ENCODE peak calls at places on chromosomes 13 and 19, in five cellular contexts. I, K, O, Y and D are unnamed samples.

GRCh38 chr13:46553886-46554855 is 1.2 kb downstream of the LRCH1 start:
- DNase-seq in O (peak), I (peak), K (peak), Y (peak), D (peak)

GRCh38 chr19:35669974-35670373 is 3.7 kb downstream of the UPK1A start:
- DNase-seq in K (no peak), Y (no peak), O (no peak), I (no peak), D (no peak)

GRCh38 chr19:55679343-55680257 is 4.6 kb downstream of the EPN1 start:
- DNase-seq in K (no peak), I (no peak), O (no peak), Y (no peak), D (no peak)

GRCh38 chr13:52925775-52926285 is 77.4 kb upstream of the PCDH8 start:
- DNase-seq in I (no peak), K (no peak), Y (no peak), O (no peak), D (no peak)

GRCh38 chr19:8321760-8322637 is 703 bp downstream of the RPS28 start:
- DNase-seq in I (no peak), O (no peak), K (peak), Y (no peak), D (peak)

GRCh38 chr13:101523732-101524131 is 71.3 kb downstream of the ITGBL1 start:
- DNase-seq in I (no peak), Y (no peak), K (no peak), O (peak), D (no peak)

GRCh38 chr13:30634838-30635237 is 17.1 kb downstream of the USPL1 start:
- DNase-seq in Y (no peak), I (no peak), K (no peak), O (no peak), D (no peak)

GRCh38 chr19:670609-671075 is 5.5 kb upstream of the FSTL3 start:
- DNase-seq in I (peak), O (no peak), K (no peak), Y (peak), D (no peak)

GRCh38 chr19:1754651-1755466 is 1.6 kb downstream of the ONECUT3 start:
- DNase-seq in O (no peak), I (peak), K (peak), Y (no peak), D (no peak)

GRCh38 chr13:87972568-87972967 is 301.4 kb downstream of the SLITRK5 start:
- DNase-seq in O (no peak), K (no peak), Y (no peak), I (no peak), D (no peak)

GRCh38 chr13:98921786-98922185 is 56.1 kb downstream of the DOCK9 start:
- DNase-seq in Y (no peak), I (no peak), O (no peak), K (no peak), D (no peak)

GRCh38 chr13:99355267-99356215 is 48.3 kb upstream of the GPR183 start:
- DNase-seq in O (no peak), I (no peak), K (no peak), Y (no peak), D (no peak)

GRCh38 chr13:46738055-46738454 is 58.9 kb downstream of the ESD start:
- DNase-seq in K (no peak), I (no peak), O (no peak), Y (no peak), D (no peak)

GRCh38 chr19:34996978-34997640 is 3.0 kb upstream of the GRAMD1A start:
- DNase-seq in Y (peak), I (no peak), K (no peak), O (peak), D (peak)

GRCh38 chr13:76837811-76838210 is 48.4 kb downstream of the KCTD12 start:
- DNase-seq in O (no peak), I (no peak), K (no peak), Y (no peak), D (no peak)

GRCh38 chr19:45483033-45483432 is 13.8 kb downstream of the RTN2 start:
- DNase-seq in Y (no peak), I (no peak), O (no peak), K (no peak), D (no peak)

GRCh38 chr19:3867971-3868769 is 668 bp downstream of the ZFR2 start:
- DNase-seq in Y (no peak), I (no peak), K (no peak), O (no peak), D (no peak)

GRCh38 chr13:49733181-49733951 is 42.1 kb upstream of the EBPL start:
- DNase-seq in K (no peak), Y (peak), O (peak), I (no peak), D (peak)

GRCh38 chr19:32879741-32880140 is 10.2 kb upstream of the SLC7A9 start:
- DNase-seq in K (no peak), I (no peak), O (no peak), Y (no peak), D (no peak)

GRCh38 chr19:32880607-32881006 is 11.0 kb upstream of the SLC7A9 start:
- DNase-seq in K (no peak), O (no peak), Y (no peak), I (no peak), D (no peak)

GRCh38 chr19:32878988-32879387 is 9.4 kb upstream of the SLC7A9 start:
- DNase-seq in Y (no peak), K (no peak), I (no peak), O (no peak), D (no peak)

GRCh38 chr19:32877977-32878745 is 8.6 kb upstream of the SLC7A9 start:
- DNase-seq in I (no peak), O (no peak), Y (no peak), K (no peak), D (no peak)

GRCh38 chr19:32881766-32882165 is 12.2 kb upstream of the SLC7A9 start:
- DNase-seq in K (no peak), I (no peak), O (no peak), Y (no peak), D (no peak)
- TF ChIP-seq MYC in K (no peak), I (no peak), O (no peak), Y (no peak), D (no peak)

GRCh38 chr13:111516712-111517640 is 196.5 kb downstream of the TEX29 start:
- DNase-seq in O (no peak), Y (no peak), K (no peak), I (no peak), D (no peak)

GRCh38 chr13:111519041-111519440 is 198.6 kb downstream of the TEX29 start:
- DNase-seq in I (no peak), O (no peak), K (no peak), Y (no peak), D (no peak)

GRCh38 chr13:111519490-111520170 is 199.2 kb downstream of the TEX29 start:
- DNase-seq in O (no peak), Y (no peak), K (no peak), I (no peak), D (no peak)

GRCh38 chr13:111517641-111518010 is 197.2 kb downstream of the TEX29 start:
- DNase-seq in K (no peak), I (no peak), O (no peak), Y (no peak), D (no peak)

GRCh38 chr13:111518161-111518791 is 197.8 kb downstream of the TEX29 start:
- DNase-seq in K (peak), O (no peak), Y (no peak), I (peak), D (no peak)
- TF ChIP-seq CTCF in K (peak), O (no peak), Y (peak), I (no peak), D (no peak)

DNA sequence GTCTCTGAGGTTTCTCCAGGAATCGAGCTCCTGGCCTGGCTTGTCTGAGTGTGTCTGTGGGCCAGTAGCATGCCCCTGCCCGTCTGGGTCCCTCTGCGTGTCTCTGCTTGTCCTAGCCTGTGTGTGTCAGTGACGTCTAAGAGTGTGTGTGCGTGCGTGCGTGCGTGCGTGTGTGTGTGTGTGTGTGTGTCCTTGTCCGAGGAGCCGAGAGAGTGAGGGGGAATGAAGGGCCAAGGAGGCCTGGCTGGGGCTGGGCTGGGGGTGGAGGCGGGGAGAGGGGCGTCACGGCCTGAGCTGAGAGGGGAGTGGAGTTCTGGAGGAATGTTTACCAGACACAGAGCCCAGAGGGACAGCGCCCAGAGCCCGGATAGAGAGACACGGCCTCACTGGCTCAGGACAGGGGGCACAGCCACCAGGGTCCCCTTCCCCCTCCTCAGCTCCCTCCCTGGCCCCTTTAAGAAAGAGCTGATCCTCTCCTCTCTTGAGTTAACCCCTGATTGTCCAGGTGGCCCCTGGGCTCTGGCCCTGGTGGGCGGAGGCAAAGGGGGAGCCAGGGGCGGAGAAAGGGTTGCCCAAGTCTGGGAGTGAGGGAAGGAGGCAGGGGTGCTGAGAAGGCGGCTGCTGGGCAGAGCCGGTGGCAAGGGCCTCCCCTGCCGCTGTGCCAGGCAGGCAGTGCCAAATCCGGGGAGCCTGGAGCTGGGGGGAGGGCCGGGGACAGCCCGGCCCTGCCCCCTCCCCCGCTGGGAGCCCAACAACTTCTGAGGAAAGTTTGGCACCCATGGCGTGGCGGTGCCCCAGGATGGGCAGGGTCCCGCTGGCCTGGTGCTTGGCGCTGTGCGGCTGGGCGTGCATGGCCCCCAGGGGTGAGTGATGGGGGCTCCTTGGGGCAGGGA is at the start of gene AXL:
- DNase-seq in O (peak), K (no peak), Y (peak), I (peak), D (no peak)
- TF ChIP-seq MAX in O (no peak), K (no peak), Y (no peak), I (peak), D (no peak)

GRCh38 chr19:19204181-19204580 is 967 bp upstream of the NR2C2AP start:
- DNase-seq in O (no peak), K (no peak), Y (no peak), I (no peak), D (peak)

GRCh38 chr19:19205416-19206410 is 2.5 kb upstream of the NR2C2AP start:
- DNase-seq in Y (no peak), O (no peak), I (no peak), K (no peak), D (no peak)

GRCh38 chr19:19203012-19203856 is at the start of gene NR2C2AP:
- DNase-seq in I (peak), K (peak), O (peak), Y (peak), D (peak)

GRCh38 chr19:19201697-19202630 is 1.2 kb downstream of the NR2C2AP start:
- DNase-seq in O (no peak), K (no peak), I (no peak), Y (no peak), D (no peak)

DNA sequence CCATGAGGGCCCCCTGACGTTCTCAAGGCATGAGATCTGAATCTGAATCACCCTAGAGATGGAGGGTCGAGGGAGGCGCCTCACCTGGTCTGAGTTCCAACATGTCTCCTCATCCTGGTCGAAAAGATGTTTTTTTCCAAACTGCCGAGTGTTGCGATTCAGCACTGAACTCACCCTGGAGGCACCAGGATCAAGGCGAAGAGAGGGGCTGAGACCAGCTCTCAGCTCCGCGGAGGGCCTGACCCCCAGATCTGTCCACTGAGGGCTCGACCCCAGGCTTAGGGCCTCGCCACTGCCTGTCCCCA is 555 bp downstream of the NR2C2AP start:
- DNase-seq in K (no peak), I (no peak), Y (no peak), O (no peak), D (no peak)
- TF ChIP-seq MYC in K (no peak), I (no peak), Y (no peak), O (no peak), D (no peak)

DNA sequence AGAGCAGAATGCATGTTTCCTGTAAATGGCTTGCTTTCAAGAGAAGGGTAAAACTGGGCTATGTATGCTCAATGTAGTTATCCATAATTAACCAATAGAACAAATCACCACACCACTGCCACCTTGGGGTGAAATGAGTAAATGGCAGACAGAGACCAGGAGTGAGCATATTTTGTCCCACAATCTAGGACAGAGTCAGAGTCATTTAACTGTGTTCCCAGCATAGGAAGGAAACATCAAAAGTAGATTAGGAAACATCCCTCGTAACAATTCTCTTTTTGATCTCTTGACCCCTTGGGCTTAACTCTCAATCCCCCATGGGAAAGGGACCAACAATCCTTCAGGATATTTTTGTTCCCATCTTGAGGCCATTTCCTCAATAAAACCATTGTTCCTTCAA is 224.8 kb downstream of the NHLRC3 start:
- DNase-seq in Y (peak), I (peak), O (peak), K (peak), D (peak)
- TF ChIP-seq CTCF in Y (peak), I (peak), O (peak), K (peak), D (peak)

GRCh38 chr19:51166846-51167490 is 24.9 kb downstream of the SIGLEC7 start:
- DNase-seq in Y (no peak), I (no peak), K (peak), O (no peak), D (peak)
- TF ChIP-seq MAX in Y (no peak), I (no peak), K (peak), O (no peak), D (peak)

GRCh38 chr13:97411894-97412460 is 22.0 kb upstream of the RAP2A start:
- DNase-seq in O (no peak), Y (no peak), I (no peak), K (no peak), D (no peak)

GRCh38 chr13:97403893-97404683 is 29.9 kb upstream of the RAP2A start:
- DNase-seq in O (no peak), K (no peak), I (no peak), Y (no peak), D (no peak)

GRCh38 chr13:97413694-97414093 is 20.3 kb upstream of the RAP2A start:
- DNase-seq in I (no peak), K (no peak), Y (no peak), O (no peak), D (peak)

GRCh38 chr13:97407540-97407939 is 26.4 kb upstream of the RAP2A start:
- DNase-seq in Y (no peak), O (no peak), K (no peak), I (no peak), D (no peak)

DNA sequence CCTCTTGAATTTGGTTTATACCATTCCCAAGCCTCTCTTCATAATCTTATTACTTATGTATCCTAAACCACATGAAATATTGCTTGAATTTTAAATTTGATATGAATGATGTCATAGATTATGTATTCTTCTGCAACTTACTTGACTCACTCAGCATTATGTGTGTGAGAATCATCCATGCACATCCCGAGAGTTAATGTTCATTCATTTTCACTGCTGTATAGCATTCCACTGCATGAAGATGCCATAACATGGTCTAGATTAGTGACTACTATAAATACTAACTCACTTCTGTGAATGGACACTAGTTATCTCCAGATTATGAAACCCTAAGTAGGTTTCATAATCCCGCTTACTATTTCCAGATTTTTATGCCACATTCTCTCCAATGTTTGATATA is 25.0 kb upstream of the RAP2A start:
- DNase-seq in O (no peak), I (no peak), K (no peak), Y (no peak), D (no peak)
- TF ChIP-seq MYC in O (no peak), I (no peak), K (no peak), Y (no peak), D (no peak)

GRCh38 chr13:25977671-25978070 is 74.1 kb downstream of the SHISA2 start:
- DNase-seq in Y (no peak), I (no peak), O (peak), K (no peak), D (no peak)

GRCh38 chr13:25978961-25979360 is 72.9 kb downstream of the SHISA2 start:
- DNase-seq in I (no peak), O (no peak), K (no peak), Y (no peak), D (no peak)

GRCh38 chr13:25982908-25983307 is 68.9 kb downstream of the SHISA2 start:
- DNase-seq in Y (no peak), K (no peak), I (no peak), O (peak), D (no peak)

GRCh38 chr13:25981060-25981459 is 70.8 kb downstream of the SHISA2 start:
- DNase-seq in K (no peak), I (no peak), Y (no peak), O (no peak), D (no peak)

DNA sequence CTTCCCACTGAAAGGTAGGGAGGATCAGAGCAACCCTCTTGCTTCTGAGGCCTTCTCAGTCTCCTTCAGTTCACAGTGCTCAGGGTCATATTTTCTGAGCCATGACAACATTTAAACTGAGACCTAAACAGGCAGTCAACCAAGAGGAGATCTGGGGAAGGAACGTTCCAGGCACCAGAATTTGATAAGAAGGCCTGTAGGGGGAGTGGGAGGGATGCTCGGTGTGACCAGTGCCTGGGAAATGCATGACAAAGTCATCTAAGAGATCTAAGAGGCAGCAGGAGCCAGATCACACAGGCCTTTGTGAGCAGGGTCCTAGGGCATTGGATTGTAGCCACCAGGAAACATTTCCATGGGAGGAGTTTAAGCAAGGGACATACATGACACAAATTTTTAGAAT is 71.6 kb downstream of the SHISA2 start:
- DNase-seq in K (peak), O (peak), Y (peak), I (peak), D (peak)
- TF ChIP-seq CTCF in K (peak), O (peak), Y (no peak), I (no peak), D (peak)

GRCh38 chr19:13022111-13022858 is 27.0 kb downstream of the NFIX start:
- DNase-seq in I (no peak), K (no peak), O (no peak), Y (no peak), D (no peak)
- TF ChIP-seq MAX in I (no peak), K (no peak), O (no peak), Y (no peak), D (no peak)

GRCh38 chr13:114109646-114110045 is 22.8 kb downstream of the RASA3 start:
- DNase-seq in O (no peak), Y (no peak), I (no peak), K (no peak), D (no peak)

GRCh38 chr13:114110091-114110829 is 22.2 kb downstream of the RASA3 start:
- DNase-seq in O (peak), I (peak), Y (no peak), K (no peak), D (peak)

GRCh38 chr13:114112231-114112825 is 20.1 kb downstream of the RASA3 start:
- DNase-seq in K (no peak), O (no peak), Y (no peak), I (no peak), D (no peak)

GRCh38 chr13:114112826-114113322 is 19.5 kb downstream of the RASA3 start:
- DNase-seq in I (no peak), O (no peak), Y (no peak), K (no peak), D (peak)

DNA sequence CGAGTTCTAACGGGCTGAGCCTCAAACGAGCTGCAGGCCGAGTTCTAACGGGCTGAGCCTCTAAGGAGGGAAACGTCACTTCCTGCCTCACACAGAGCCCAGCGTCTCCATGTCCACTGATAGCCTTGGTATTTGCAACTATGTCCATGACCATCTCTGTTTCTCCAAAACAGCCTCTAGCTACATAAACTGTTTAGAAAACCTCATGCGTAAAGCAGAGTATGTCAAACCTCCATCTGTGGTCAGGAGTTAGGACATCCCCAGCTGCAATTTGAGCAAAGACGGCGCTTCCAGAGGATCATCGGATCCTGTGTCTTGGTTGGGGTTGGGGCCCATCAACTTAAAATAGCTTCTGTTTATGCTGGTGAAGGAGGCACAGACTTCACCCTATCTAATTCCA is 20.8 kb downstream of the RASA3 start:
- DNase-seq in Y (no peak), O (no peak), K (no peak), I (no peak), D (peak)
- TF ChIP-seq MYC in Y (no peak), O (no peak), K (no peak), I (no peak), D (no peak)